ENCODE peak calls at places on chromosomes 11 and 22, in nine cellular contexts. W is choroid plexus epithelial cell, T is prostate gland, Q is cardiac muscle cell, K is MM.1S, Y is neural progenitor cell, L is GM12865, A is brain microvascular endothelial cell, E is hepatocyte. O is an unnamed sample.
A peak's percentile ranks its signal among the peaks of the same experiment; 100 is the strongest.

GRCh38 chr11:77118971-77119370 is 9.1 kb upstream of the MYO7A start:
- DNase-seq in W (no peak), T (no peak), Q (no peak), K (no peak), Y (no peak), L (no peak), A (no peak), E (no peak), O (no peak)

GRCh38 chr11:26137651-26138050 is 194.3 kb upstream of the ANO3 start:
- DNase-seq in W (peak; percentile 10), T (no peak), Q (no peak), K (no peak), Y (no peak), L (no peak), A (no peak), E (no peak), O (no peak)

GRCh38 chr11:86800956-86801264 is 568 bp downstream of the PRSS23 start:
- DNase-seq in W (peak; percentile 31), T (no peak), Q (no peak), K (no peak), Y (no peak), L (no peak), A (no peak), E (no peak), O (no peak)

GRCh38 chr11:61923166-61924015 is 6.0 kb upstream of the RAB3IL1 start:
- DNase-seq in W (peak; percentile 74), T (no peak), Q (peak; percentile 64), K (peak; percentile 58), Y (peak; percentile 74), L (no peak), A (peak; percentile 52), E (peak; percentile 94), O (no peak)

GRCh38 chr22:37544955-37545702 is 15.2 kb upstream of the CDC42EP1 start:
- DNase-seq in W (peak; percentile 74), T (no peak), Q (peak; percentile 66), K (peak; percentile 48), Y (peak; percentile 83), L (peak; percentile 46), A (peak; percentile 54), E (peak; percentile 86), O (no peak)

GRCh38 chr11:95255523-95256165 is 24.6 kb upstream of the SESN3 start:
- DNase-seq in W (no peak), T (no peak), Q (no peak), K (no peak), Y (peak; percentile 29), L (no peak), A (no peak), E (no peak), O (no peak)

GRCh38 chr11:65492637-65493366 is 6.0 kb upstream of the MALAT1 start:
- DNase-seq in W (peak; percentile 92), T (no peak), Q (no peak), K (no peak), Y (no peak), L (peak; percentile 87), A (peak; percentile 81), E (peak; percentile 70), O (no peak)

GRCh38 chr22:24319451-24319850 is 48.8 kb downstream of the SPECC1L start:
- DNase-seq in W (peak; percentile 48), T (no peak), Q (no peak), K (no peak), Y (no peak), L (no peak), A (peak; percentile 60), E (no peak), O (no peak)

GRCh38 chr22:25380141-25380747 is 160.8 kb downstream of the CRYBB2 start:
- DNase-seq in W (peak; percentile 40), T (no peak), Q (no peak), K (no peak), Y (no peak), L (no peak), A (no peak), E (no peak), O (no peak)

GRCh38 chr22:41589260-41589600 is 410 bp downstream of the PMM1 start:
- DNase-seq in W (peak; percentile 39), T (no peak), Q (peak; percentile 44), K (peak; percentile 21), Y (peak; percentile 66), L (peak; percentile 41), A (no peak), E (peak; percentile 58), O (no peak)

GRCh38 chr22:29216011-29216872 is 10.5 kb downstream of the EMID1 start:
- DNase-seq in W (no peak), T (no peak), Q (no peak), K (no peak), Y (no peak), L (no peak), A (no peak), E (no peak), O (no peak)

GRCh38 chr11:69640995-69641581 is at the start of gene CCND1:
- DNase-seq in W (peak; percentile 96), T (peak; percentile 80), Q (peak; percentile 88), K (peak; percentile 82), Y (peak; percentile 96), L (peak; percentile 54), A (peak; percentile 90), E (peak; percentile 92), O (peak; percentile 81)

GRCh38 chr11:69637956-69638871 is 2.7 kb upstream of the CCND1 start:
- DNase-seq in W (peak; percentile 79), T (no peak), Q (peak; percentile 85), K (no peak), Y (peak; percentile 88), L (no peak), A (peak; percentile 67), E (peak; percentile 83), O (no peak)

GRCh38 chr11:69638941-69639681 is 1.8 kb upstream of the CCND1 start:
- DNase-seq in W (peak; percentile 98), T (peak; percentile 96), Q (peak; percentile 95), K (peak; percentile 49), Y (peak; percentile 98), L (peak; percentile 67), A (peak; percentile 97), E (peak; percentile 96), O (peak; percentile 94)

GRCh38 chr11:69640260-69640994 is 529 bp upstream of the CCND1 start:
- DNase-seq in W (peak; percentile 54), T (no peak), Q (no peak), K (peak; percentile 40), Y (peak; percentile 48), L (no peak), A (no peak), E (no peak), O (no peak)

DNA sequence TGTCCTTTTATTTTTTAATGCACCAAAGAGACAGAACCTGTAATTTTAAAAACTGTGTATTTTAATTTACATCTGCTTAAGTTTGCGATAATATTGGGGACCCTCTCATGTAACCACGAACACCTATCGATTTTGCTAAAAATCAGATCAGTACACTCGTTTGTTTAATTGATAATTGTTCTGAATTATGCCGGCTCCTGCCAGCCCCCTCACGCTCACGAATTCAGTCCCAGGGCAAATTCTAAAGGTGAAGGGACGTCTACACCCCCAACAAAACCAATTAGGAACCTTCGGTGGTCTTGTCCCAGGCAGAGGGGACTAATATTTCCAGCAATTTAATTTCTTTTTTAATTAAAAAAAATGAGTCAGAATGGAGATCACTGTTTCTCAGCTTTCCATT is 1.1 kb upstream of the CCND1 start:
- DNase-seq in W (no peak), T (no peak), Q (no peak), K (no peak), Y (no peak), L (no peak), A (no peak), E (no peak), O (no peak)
- H3K4me3 ChIP-seq in W (peak overlapping the region; percentile 96), T (no peak overlapping the region), Q (no peak overlapping the region), K (peak overlapping the region; percentile 65), Y (peak overlapping the region; percentile 94), L (no peak overlapping the region), A (peak overlapping the region; percentile 98), E (peak overlapping the region; percentile 45), O (peak overlapping the region; percentile 100)

DNA sequence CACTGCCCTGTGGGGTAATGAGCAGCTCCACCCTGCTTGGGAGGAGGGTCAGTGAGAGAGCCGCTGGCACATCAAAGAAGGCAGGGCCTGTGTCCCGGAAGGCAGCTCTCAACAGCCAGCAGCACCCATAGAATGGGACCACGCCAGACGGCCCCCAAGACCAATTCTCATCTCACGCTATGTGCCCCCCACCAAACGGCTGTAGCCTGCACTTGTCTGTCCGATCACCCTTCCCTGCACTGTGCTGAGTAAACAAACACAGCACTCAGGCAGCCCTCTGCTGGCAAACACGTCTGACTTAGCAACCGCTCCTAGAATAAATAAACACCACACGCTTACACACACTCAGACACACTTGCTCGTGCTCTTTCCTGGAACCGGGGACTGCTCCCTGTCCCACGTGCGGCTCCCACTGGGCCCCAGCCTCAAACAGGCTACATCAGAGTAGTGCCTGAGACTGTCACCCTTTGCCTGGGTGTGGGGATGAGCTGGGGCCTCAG is 53.2 kb upstream of the CDON start:
- DNase-seq in W (peak; percentile 90), T (peak; percentile 84), Q (no peak), K (no peak), Y (peak; percentile 42), L (no peak), A (peak; percentile 68), E (peak; percentile 90), O (peak; percentile 81)
- TF ChIP-seq CTCF in W (peak; percentile 59), T (peak; percentile 50), Q (peak; percentile 31), K (no peak), Y (peak; percentile 30), L (no peak), A (peak; percentile 49), E (peak; percentile 26), O (peak; percentile 52)

DNA sequence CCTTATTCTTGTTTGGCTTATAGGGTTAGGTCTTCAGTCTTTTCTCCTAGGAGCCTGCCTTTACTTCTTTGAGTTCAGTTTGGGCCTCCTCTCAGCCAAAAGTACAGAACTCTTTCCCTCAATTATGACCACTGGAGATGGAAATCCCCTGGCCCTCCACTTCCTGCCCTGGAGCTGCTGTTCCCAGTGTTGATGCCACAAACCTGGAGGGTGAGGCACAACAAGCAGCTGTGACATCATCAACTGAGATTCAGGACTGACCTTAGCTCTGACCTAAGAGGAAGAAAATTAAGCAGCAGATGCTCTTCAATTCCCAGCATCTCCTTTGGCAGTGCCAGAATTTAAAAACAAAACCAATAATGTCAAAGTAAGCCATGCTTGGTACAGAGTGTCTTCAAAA is 3.0 kb downstream of the ABTB2 start:
- DNase-seq in W (no peak), T (no peak), Q (no peak), K (no peak), Y (no peak), L (no peak), A (no peak), E (no peak), O (no peak)
- H3K4me3 ChIP-seq in W (no peak overlapping the region), T (no peak overlapping the region), Q (peak overlapping the region; percentile 84), K (no peak overlapping the region), Y (no peak overlapping the region), L (no peak overlapping the region), A (no peak overlapping the region), E (no peak overlapping the region), O (no peak overlapping the region)

DNA sequence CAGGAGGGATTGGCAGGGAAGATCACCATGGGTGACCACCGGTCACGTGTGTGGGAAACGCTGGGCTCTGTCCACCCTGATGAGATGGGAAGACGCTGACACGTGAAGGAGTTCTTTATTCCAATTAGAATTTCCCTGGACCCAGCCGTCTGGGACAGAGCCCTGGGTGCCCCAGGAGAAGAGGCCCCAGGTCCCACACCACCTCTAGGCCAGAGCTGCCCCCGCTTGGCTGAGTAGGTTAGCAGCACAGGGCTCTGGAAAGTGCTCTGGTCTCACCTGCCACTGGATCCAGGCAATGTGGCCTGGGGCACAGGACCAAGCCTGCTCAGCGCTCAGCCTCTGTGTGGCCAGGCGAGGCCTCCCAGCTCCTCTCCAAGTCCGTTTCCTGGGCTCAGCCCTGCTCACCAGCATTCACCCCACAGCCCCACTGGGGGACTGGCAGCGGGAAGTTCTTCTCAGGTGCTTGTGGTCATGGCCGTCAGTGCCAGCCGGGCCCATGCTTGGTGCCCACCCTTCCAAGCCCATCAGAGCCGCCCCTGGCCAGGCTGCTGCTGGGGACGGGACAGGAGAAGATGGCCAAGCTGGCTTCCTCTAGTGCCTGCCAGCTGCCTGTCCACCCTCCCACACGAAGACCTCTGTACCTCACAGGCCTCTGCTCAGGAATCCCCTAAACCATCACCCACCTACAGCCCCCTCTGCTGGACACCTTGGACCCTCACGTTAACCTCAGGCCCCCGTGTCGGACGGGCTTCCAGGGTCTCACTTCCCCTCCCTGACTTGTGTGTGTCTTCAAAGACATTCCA is 62.5 kb upstream of the FGF3 start:
- DNase-seq in W (no peak), T (no peak), Q (peak; percentile 38), K (no peak), Y (peak; percentile 75), L (no peak), A (no peak), E (no peak), O (no peak)
- TF ChIP-seq CTCF in W (peak; percentile 25), T (no peak), Q (peak; percentile 9), K (no peak), Y (peak; percentile 57), L (no peak), A (peak; percentile 31), E (no peak), O (no peak)